ENCODE peak calls at places on chromosomes 3 and 15, in four cellular contexts. A is iPS DF 6.9, N is testis, D is Peyer's patch. V is an unnamed sample. For H3K9me3, the result is how much of the 10 kb centered on the place peaks cover.

GRCh38 chr3:13785351-13785750 is 94.5 kb downstream of the WNT7A start:
- DNase-seq in A (no peak), N (no peak), D (no peak), V (no peak)

GRCh38 chr3:188152660-188153497 is 1.1 kb upstream of the LPP start:
- DNase-seq in A (no peak), N (peak), D (peak), V (peak)

GRCh38 chr3:194275231-194275671 is 75.9 kb downstream of the CPN2 start:
- DNase-seq in A (no peak), N (peak), D (no peak), V (no peak)

GRCh38 chr3:131898346-131898745 is 136.5 kb downstream of the CPNE4 start:
- DNase-seq in A (no peak), N (no peak), D (no peak), V (no peak)

GRCh38 chr15:70378126-70379031 is 280.7 kb upstream of the TLE3 start:
- DNase-seq in A (no peak), N (no peak), D (no peak), V (no peak)

GRCh38 chr15:36899696-36900095 is 200.7 kb downstream of the MEIS2 start:
- DNase-seq in A (no peak), N (no peak), D (no peak), V (no peak)

GRCh38 chr3:89320186-89320585 is 212.8 kb downstream of the EPHA3 start:
- DNase-seq in A (no peak), N (no peak), D (no peak), V (no peak)

GRCh38 chr3:39203862-39204261 is 11.5 kb upstream of the XIRP1 start:
- DNase-seq in A (no peak), N (no peak), D (no peak), V (no peak)

GRCh38 chr3:168459229-168459784 is 363.6 kb upstream of the GOLIM4 start:
- DNase-seq in A (no peak), N (no peak), D (no peak), V (no peak)

GRCh38 chr3:136802481-136802996 is 16.4 kb upstream of the SLC35G2 start:
- DNase-seq in A (no peak), N (no peak), D (no peak), V (no peak)

GRCh38 chr3:189726277-189726676 is 95.1 kb downstream of the TP63 start:
- DNase-seq in A (no peak), N (no peak), D (no peak), V (no peak)

GRCh38 chr3:144394052-144394451 is 422.4 kb downstream of the DIPK2A start:
- DNase-seq in A (no peak), N (no peak), D (no peak), V (no peak)

GRCh38 chr15:70597056-70597603 is 166.2 kb downstream of the UACA start:
- DNase-seq in A (no peak), N (no peak), D (no peak), V (no peak)

GRCh38 chr15:47184405-47185221 is 532.7 kb upstream of the SEMA6D start:
- DNase-seq in A (no peak), N (peak), D (no peak), V (no peak)

GRCh38 chr3:38582316-38582715 is 67.2 kb downstream of the SCN5A start:
- DNase-seq in A (no peak), N (no peak), D (no peak), V (no peak)

GRCh38 chr3:123244128-123244527 is 42.4 kb downstream of the SEC22A start:
- DNase-seq in A (no peak), N (no peak), D (peak), V (no peak)

GRCh38 chr3:66483006-66483928 is 17.6 kb downstream of the LRIG1 start:
- DNase-seq in A (no peak), N (peak), D (no peak), V (no peak)

GRCh38 chr3:25696019-25696418 is 31.3 kb upstream of the TOP2B start:
- DNase-seq in A (no peak), N (no peak), D (no peak), V (no peak)

GRCh38 chr3:61736506-61736905 is 175.1 kb downstream of the PTPRG start:
- DNase-seq in A (no peak), N (no peak), D (no peak), V (no peak)

GRCh38 chr3:183265713-183266417 is 12.8 kb downstream of the B3GNT5 start:
- DNase-seq in A (no peak), N (no peak), D (no peak), V (no peak)

GRCh38 chr15:98154863-98155262 is 194.4 kb downstream of the ARRDC4 start:
- DNase-seq in A (no peak), N (no peak), D (no peak), V (no peak)

GRCh38 chr3:43345877-43346276 is 59.5 kb downstream of the SNRK start:
- DNase-seq in A (no peak), N (no peak), D (no peak), V (no peak)

GRCh38 chr15:95609096-95609495 is 721.4 kb upstream of the NR2F2 start:
- DNase-seq in A (no peak), N (no peak), D (no peak), V (no peak)

DNA sequence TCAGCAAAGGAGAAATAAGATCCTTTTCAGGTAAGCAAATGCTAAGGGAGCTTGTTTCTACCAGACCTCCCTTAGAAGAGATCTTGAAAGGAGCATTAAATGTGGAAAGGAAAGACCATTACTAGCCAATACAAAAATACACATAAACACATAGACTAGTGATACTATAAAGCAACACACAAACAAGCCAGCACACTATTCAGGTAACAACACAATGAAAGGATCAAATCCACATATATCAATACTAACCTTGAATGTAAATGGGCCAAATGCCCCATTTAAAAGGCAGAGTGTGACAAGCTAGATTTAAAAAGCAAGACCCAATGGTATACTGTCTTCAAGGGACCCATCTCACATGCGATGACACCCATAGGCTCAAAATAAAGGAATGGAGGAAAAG is 317.6 kb downstream of the TBL1XR1 start:
- DNase-seq in A (no peak), N (no peak), D (no peak), V (no peak)
- H3K9me3 ChIP-seq in A (under half), N (under half), D (under half), V (under half)

GRCh38 chr3:126212250-126212628 is 31.9 kb upstream of the ALDH1L1 start:
- DNase-seq in A (no peak), N (no peak), D (no peak), V (no peak)
- H3K4me3 ChIP-seq in A (no peak), N (no peak), D (no peak), V (peak)

GRCh38 chr15:27767918-27768640 is 331.0 kb downstream of the OCA2 start:
- DNase-seq in A (no peak), N (no peak), D (no peak), V (no peak)

GRCh38 chr15:27768731-27769510 is 330.2 kb downstream of the OCA2 start:
- DNase-seq in A (no peak), N (no peak), D (no peak), V (no peak)

GRCh38 chr15:27770086-27770607 is 329.0 kb downstream of the OCA2 start:
- DNase-seq in A (no peak), N (no peak), D (no peak), V (no peak)

GRCh38 chr15:27770769-27771554 is 328.2 kb downstream of the OCA2 start:
- DNase-seq in A (no peak), N (no peak), D (no peak), V (no peak)

DNA sequence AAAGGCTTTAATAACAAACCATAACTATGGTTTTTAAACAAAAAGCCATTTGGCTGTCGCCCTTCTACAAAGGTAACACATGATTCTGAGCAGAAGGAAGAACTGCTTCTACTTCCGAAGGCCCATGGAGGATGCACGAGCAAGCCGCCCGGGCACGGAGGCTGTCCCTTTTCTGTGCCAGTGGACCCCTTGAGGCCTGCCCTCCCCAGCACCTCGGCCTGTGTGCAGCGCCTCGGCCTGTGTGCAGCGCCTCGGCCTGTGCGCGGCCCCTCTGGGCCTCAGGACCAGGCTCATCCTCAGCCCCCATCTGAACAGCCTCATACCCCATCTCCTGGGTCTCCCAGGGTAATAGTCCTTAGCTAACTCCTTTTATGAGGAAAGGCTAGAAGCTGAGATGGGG is 329.5 kb downstream of the OCA2 start:
- DNase-seq in A (no peak), N (no peak), D (no peak), V (no peak)
- H3K9me3 ChIP-seq in A (under half), N (under half), D (under half), V (under half)

DNA sequence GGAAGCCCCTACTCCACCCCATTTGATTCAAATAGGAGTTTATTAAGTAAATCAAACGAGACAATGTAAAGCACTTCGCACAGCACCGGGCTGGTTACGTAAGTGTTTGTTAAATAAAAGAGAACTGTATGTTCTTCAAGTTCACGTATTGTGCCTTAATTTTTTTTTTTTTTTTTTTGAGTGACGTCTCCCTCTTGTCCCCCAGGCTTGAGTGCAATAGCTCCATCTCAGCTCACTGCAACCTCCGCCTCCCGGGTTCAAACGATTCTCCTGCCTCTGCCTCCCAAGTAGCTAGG is 1.3 kb upstream of the WWTR1 start:
- DNase-seq in A (no peak), N (peak), D (no peak), V (no peak)
- H3K4me3 ChIP-seq in A (no peak), N (peak), D (peak), V (peak)

V was measured in Caco-2.